ENCODE peak calls at places on chromosomes 7 and 10, in eight cellular contexts. L, E, R, B, G, D, P and N are unnamed samples.

GRCh38 chr7:16923019-16923418 is 41.2 kb upstream of the AGR3 start:
- DNase-seq in L (no peak), E (no peak), R (no peak), B (no peak), G (no peak), D (no peak), P (no peak), N (no peak)

GRCh38 chr10:5737352-5737751 is 52.7 kb downstream of the TASOR2 start:
- DNase-seq in L (no peak), E (no peak), R (no peak), B (no peak), G (no peak), D (no peak), P (no peak), N (no peak)

GRCh38 chr7:30169585-30169978 is 34.8 kb downstream of the MTURN start:
- DNase-seq in L (no peak), E (no peak), R (no peak), B (no peak), G (peak; percentile 34), D (peak; percentile 27), P (no peak), N (no peak)

GRCh38 chr10:68153473-68154210 is 44.4 kb downstream of the MYPN start:
- DNase-seq in L (no peak), E (no peak), R (peak; percentile 96), B (no peak), G (peak; percentile 89), D (peak; percentile 79), P (no peak), N (peak; percentile 99)

GRCh38 chr10:36114141-36114540 is 472.0 kb upstream of the FZD8 start:
- DNase-seq in L (no peak), E (no peak), R (no peak), B (no peak), G (no peak), D (no peak), P (no peak), N (no peak)

GRCh38 chr10:47164126-47164799 is 135.7 kb upstream of the GDF10 start:
- DNase-seq in L (no peak), E (no peak), R (peak; percentile 34), B (no peak), G (peak; percentile 29), D (peak; percentile 54), P (no peak), N (peak; percentile 91)

GRCh38 chr10:85319826-85320225 is 991.4 kb downstream of the CCSER2 start:
- DNase-seq in L (peak; percentile 50), E (no peak), R (no peak), B (no peak), G (no peak), D (no peak), P (no peak), N (no peak)

GRCh38 chr10:88920198-88920597 is 32.4 kb downstream of the ACTA2 start:
- DNase-seq in L (no peak), E (no peak), R (no peak), B (no peak), G (peak; percentile 29), D (peak; percentile 21), P (no peak), N (peak; percentile 31)

GRCh38 chr10:47450442-47450841 is 33.5 kb downstream of the ANXA8 start:
- DNase-seq in L (no peak), E (no peak), R (no peak), B (no peak), G (peak; percentile 3), D (no peak), P (no peak), N (no peak)

GRCh38 chr10:19819419-19820033 is 3.3 kb downstream of the PLXDC2 start:
- DNase-seq in L (peak; percentile 84), E (peak; percentile 37), R (no peak), B (peak; percentile 13), G (peak; percentile 52), D (peak; percentile 71), P (no peak), N (peak; percentile 43)

GRCh38 chr10:98388086-98388655 is 26.8 kb downstream of the PYROXD2 start:
- DNase-seq in L (no peak), E (no peak), R (no peak), B (no peak), G (no peak), D (no peak), P (no peak), N (no peak)

GRCh38 chr7:103447073-103447960 is 1.3 kb upstream of the SLC26A5 start:
- DNase-seq in L (peak; percentile 37), E (peak; percentile 38), R (no peak), B (peak; percentile 49), G (peak; percentile 81), D (peak; percentile 77), P (no peak), N (peak; percentile 62)

GRCh38 chr10:114957673-114958072 is 19.7 kb downstream of the TRUB1 start:
- DNase-seq in L (no peak), E (no peak), R (no peak), B (no peak), G (no peak), D (no peak), P (no peak), N (peak; percentile 72)

GRCh38 chr10:97081621-97082235 is 104.0 kb downstream of the SLIT1 start:
- DNase-seq in L (peak; percentile 12), E (peak; percentile 62), R (no peak), B (peak; percentile 82), G (peak; percentile 82), D (peak; percentile 76), P (peak; percentile 74), N (peak; percentile 50)

GRCh38 chr7:121797283-121798037 is 75.5 kb upstream of the PTPRZ1 start:
- DNase-seq in L (peak; percentile 88), E (no peak), R (peak; percentile 52), B (peak; percentile 23), G (no peak), D (no peak), P (no peak), N (no peak)

GRCh38 chr10:113983552-113983951 is 60.1 kb upstream of the ADRB1 start:
- DNase-seq in L (no peak), E (no peak), R (no peak), B (no peak), G (no peak), D (no peak), P (no peak), N (no peak)

GRCh38 chr7:91940171-91940570 is 491 bp upstream of the AKAP9 start:
- DNase-seq in L (peak; percentile 33), E (peak; percentile 37), R (no peak), B (peak; percentile 11), G (peak; percentile 50), D (peak; percentile 36), P (no peak), N (no peak)

GRCh38 chr7:151143261-151144015 is 24.1 kb downstream of the GBX1 start:
- DNase-seq in L (no peak), E (no peak), R (no peak), B (no peak), G (no peak), D (no peak), P (no peak), N (no peak)

GRCh38 chr10:120887482-120887881 is 36.3 kb downstream of the WDR11 start:
- DNase-seq in L (no peak), E (no peak), R (no peak), B (no peak), G (no peak), D (no peak), P (no peak), N (no peak)

GRCh38 chr7:82455295-82455694 is 11.7 kb upstream of the CACNA2D1 start:
- DNase-seq in L (no peak), E (no peak), R (no peak), B (no peak), G (no peak), D (no peak), P (no peak), N (no peak)

GRCh38 chr7:116560021-116560970 is 35.5 kb downstream of the CAV1 start:
- DNase-seq in L (no peak), E (no peak), R (no peak), B (no peak), G (no peak), D (no peak), P (no peak), N (no peak)

GRCh38 chr10:77023396-77023795 is 614.2 kb downstream of the KCNMA1 start:
- DNase-seq in L (no peak), E (no peak), R (no peak), B (no peak), G (no peak), D (no peak), P (no peak), N (no peak)

GRCh38 chr7:115004121-115004520 is 82.2 kb downstream of the MDFIC start:
- DNase-seq in L (no peak), E (no peak), R (peak; percentile 39), B (no peak), G (no peak), D (no peak), P (no peak), N (peak; percentile 14)

GRCh38 chr10:16009736-16010259 is 149.5 kb upstream of the MINDY3 start:
- DNase-seq in L (no peak), E (no peak), R (no peak), B (no peak), G (no peak), D (no peak), P (no peak), N (no peak)